ENCODE peak calls at places on chromosomes 11 and 22, in five cellular contexts. U, O, B, Y and C are unnamed samples.

GRCh38 chr11:118641463-118642019 is 34.1 kb downstream of the PHLDB1 start:
- DNase-seq in U (no peak), O (no peak), B (peak), Y (no peak), C (no peak)

GRCh38 chr11:115659061-115659963 is 155.1 kb upstream of the CADM1 start:
- DNase-seq in U (no peak), O (peak), B (no peak), Y (no peak), C (no peak)

GRCh38 chr11:297666-298405 is 1.5 kb downstream of the IFITM5 start:
- DNase-seq in U (no peak), O (peak), B (peak), Y (no peak), C (no peak)

GRCh38 chr11:128779036-128779435 is 85.2 kb downstream of the FLI1 start:
- DNase-seq in U (no peak), O (no peak), B (no peak), Y (no peak), C (no peak)

GRCh38 chr22:49371325-49372110 is 456.2 kb downstream of the BRD1 start:
- DNase-seq in U (no peak), O (peak), B (peak), Y (peak), C (no peak)

GRCh38 chr11:83272627-83273026 is 13.5 kb downstream of the CCDC90B start:
- DNase-seq in U (no peak), O (no peak), B (no peak), Y (no peak), C (no peak)

GRCh38 chr11:70105755-70106571 is 27.8 kb downstream of the ANO1 start:
- DNase-seq in U (no peak), O (no peak), B (no peak), Y (no peak), C (no peak)

GRCh38 chr11:85086511-85087284 is 540.4 kb downstream of the DLG2 start:
- DNase-seq in U (no peak), O (no peak), B (no peak), Y (no peak), C (no peak)

GRCh38 chr11:19071255-19071654 is 10.7 kb upstream of the MRGPRX2 start:
- DNase-seq in U (peak), O (peak), B (peak), Y (peak), C (peak)

GRCh38 chr11:58629857-58630256 is 7.4 kb downstream of the CNTF start:
- DNase-seq in U (no peak), O (no peak), B (peak), Y (no peak), C (no peak)

GRCh38 chr22:46752286-46752685 is 10.2 kb upstream of the TBC1D22A start:
- DNase-seq in U (no peak), O (no peak), B (no peak), Y (no peak), C (no peak)

GRCh38 chr11:61460474-61460881 is 30.6 kb downstream of the SDHAF2 start:
- DNase-seq in U (no peak), O (no peak), B (no peak), Y (no peak), C (no peak)

GRCh38 chr11:31870609-31871309 is 59.6 kb upstream of the PAX6 start:
- DNase-seq in U (no peak), O (peak), B (peak), Y (peak), C (no peak)

GRCh38 chr22:36423461-36424404 is 36.0 kb upstream of the MYH9 start:
- DNase-seq in U (no peak), O (no peak), B (no peak), Y (no peak), C (no peak)

GRCh38 chr22:19514831-19515565 is 9.2 kb downstream of the CLDN5 start:
- DNase-seq in U (no peak), O (no peak), B (no peak), Y (no peak), C (no peak)

GRCh38 chr11:128559496-128560103 is 27.8 kb downstream of the ETS1 start:
- DNase-seq in U (no peak), O (no peak), B (no peak), Y (no peak), C (no peak)

GRCh38 chr11:128919192-128919591 is 23.5 kb downstream of the TP53AIP1 start:
- DNase-seq in U (no peak), O (no peak), B (no peak), Y (no peak), C (no peak)

GRCh38 chr11:108733479-108734116 is 68.7 kb downstream of the DDX10 start:
- DNase-seq in U (no peak), O (no peak), B (no peak), Y (no peak), C (peak)

GRCh38 chr22:49670610-49671330 is 156.9 kb downstream of the BRD1 start:
- DNase-seq in U (no peak), O (peak), B (peak), Y (no peak), C (no peak)

GRCh38 chr11:123461164-123461563 is 31.1 kb downstream of the GRAMD1B start:
- DNase-seq in U (no peak), O (no peak), B (no peak), Y (no peak), C (no peak)

GRCh38 chr22:28408702-28409101 is 270.9 kb downstream of the TTC28 start:
- DNase-seq in U (no peak), O (no peak), B (no peak), Y (no peak), C (no peak)

GRCh38 chr11:113014262-113014661 is 53.0 kb downstream of the NCAM1 start:
- DNase-seq in U (no peak), O (no peak), B (no peak), Y (no peak), C (no peak)

GRCh38 chr11:76613901-76614300 is 56.6 kb downstream of the LRRC32 start:
- DNase-seq in U (no peak), O (no peak), B (peak), Y (no peak), C (no peak)

GRCh38 chr11:9574556-9574805 is 1.0 kb downstream of the WEE1 start:
- DNase-seq in U (no peak), O (peak), B (no peak), Y (no peak), C (no peak)

GRCh38 chr22:30265851-30266444 is 703 bp downstream of the OSM start:
- DNase-seq in U (peak), O (peak), B (peak), Y (peak), C (peak)

GRCh38 chr22:27041745-27042144 is 384.4 kb downstream of the MIAT start:
- DNase-seq in U (no peak), O (no peak), B (no peak), Y (no peak), C (no peak)

GRCh38 chr11:35944503-35945136 is 758 bp downstream of the LDLRAD3 start:
- DNase-seq in U (no peak), O (peak), B (no peak), Y (no peak), C (no peak)

GRCh38 chr22:37757663-37758062 is 50.1 kb upstream of the GCAT start:
- DNase-seq in U (no peak), O (no peak), B (no peak), Y (no peak), C (no peak)

GRCh38 chr11:73145986-73146575 is 4.0 kb upstream of the FCHSD2 start:
- DNase-seq in U (no peak), O (no peak), B (peak), Y (no peak), C (no peak)

GRCh38 chr11:126115820-126116319 is 53.2 kb upstream of the CDON start:
- DNase-seq in U (no peak), O (peak), B (peak), Y (peak), C (no peak)

GRCh38 chr11:28010001-28010400 is 98.0 kb downstream of the KIF18A start:
- DNase-seq in U (no peak), O (no peak), B (no peak), Y (no peak), C (no peak)

GRCh38 chr22:22687638-22688500 is 43.5 kb downstream of the GGTLC2 start:
- DNase-seq in U (no peak), O (no peak), B (peak), Y (peak), C (no peak)

GRCh38 chr22:41096841-41097240 is 4.4 kb downstream of the EP300 start:
- DNase-seq in U (no peak), O (no peak), B (no peak), Y (no peak), C (no peak)

GRCh38 chr22:43854786-43855271 is 7.5 kb downstream of the SULT4A1 start:
- DNase-seq in U (no peak), O (no peak), B (peak), Y (no peak), C (no peak)

GRCh38 chr11:27401760-27402316 is 38.8 kb upstream of the CCDC34 start:
- DNase-seq in U (no peak), O (no peak), B (no peak), Y (no peak), C (no peak)

GRCh38 chr11:96187779-96188624 is 155.0 kb downstream of the MAML2 start:
- DNase-seq in U (no peak), O (no peak), B (no peak), Y (no peak), C (no peak)

GRCh38 chr11:23359297-23359696 is 499.0 kb upstream of the CCDC179 start:
- DNase-seq in U (no peak), O (no peak), B (peak), Y (no peak), C (no peak)

GRCh38 chr11:97751405-97751804 is 1269.3 kb upstream of the CNTN5 start:
- DNase-seq in U (no peak), O (no peak), B (no peak), Y (no peak), C (no peak)

GRCh38 chr22:23883658-23884057 is 10.5 kb upstream of the MIF start:
- DNase-seq in U (no peak), O (no peak), B (no peak), Y (no peak), C (no peak)
- H3K4me3 ChIP-seq in U (no peak), O (no peak), B (no peak), Y (no peak), C (no peak)

GRCh38 chr11:3882671-3883070 is 27.2 kb downstream of the STIM1 start:
- DNase-seq in U (no peak), O (no peak), B (no peak), Y (no peak), C (no peak)
- TF ChIP-seq CTCF in U (peak), O (no peak), B (no peak), Y (no peak), C (no peak)

DNA sequence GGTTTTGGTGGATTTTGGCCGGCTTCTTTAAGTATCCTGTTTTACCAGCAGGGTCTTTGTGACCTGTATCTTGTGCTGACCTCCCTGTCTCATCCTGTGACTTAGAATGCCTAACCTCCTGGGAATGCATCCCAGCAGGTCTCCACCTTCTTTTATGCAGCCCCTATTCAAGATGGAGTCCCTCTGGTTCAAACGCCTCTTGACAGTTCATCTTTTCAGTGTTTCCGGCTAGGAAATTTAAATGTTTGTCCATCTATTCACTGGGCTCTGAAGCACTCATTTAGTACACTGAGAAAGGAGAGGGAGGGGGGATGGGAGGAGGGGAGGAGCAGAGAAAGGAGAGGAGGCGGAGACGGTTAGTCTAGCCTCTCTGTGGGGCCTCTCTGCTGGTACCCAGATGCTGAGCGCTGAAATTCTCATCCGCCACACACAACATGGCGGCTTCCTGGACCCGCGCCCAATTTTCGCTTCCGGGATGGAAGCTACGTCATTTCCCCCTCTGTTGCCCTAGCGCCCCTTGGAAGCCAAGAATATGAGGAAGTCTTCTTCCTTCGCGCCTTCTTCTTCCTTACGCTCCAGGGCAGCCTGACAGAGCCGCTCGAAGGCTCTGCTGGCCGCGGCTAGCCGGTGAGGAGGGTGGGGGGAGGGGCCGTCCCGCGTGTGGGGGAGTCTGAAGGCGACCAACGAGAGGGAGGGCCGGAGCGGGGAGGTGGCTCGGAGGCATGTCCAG is 69.0 kb upstream of the SYT13 start:
- DNase-seq in U (peak), O (peak), B (peak), Y (peak), C (peak)
- H3K4me3 ChIP-seq in U (peak), O (peak), B (peak), Y (peak), C (peak)

GRCh38 chr11:68976095-68976494 is 4.7 kb downstream of the MRGPRD start:
- DNase-seq in U (no peak), O (peak), B (peak), Y (no peak), C (no peak)

GRCh38 chr11:68974421-68975194 is 6.2 kb downstream of the MRGPRD start:
- DNase-seq in U (no peak), O (peak), B (peak), Y (no peak), C (no peak)

GRCh38 chr11:68978626-68978930 is 2.2 kb downstream of the MRGPRD start:
- DNase-seq in U (no peak), O (no peak), B (no peak), Y (no peak), C (no peak)

GRCh38 chr11:68977781-68978625 is 2.8 kb downstream of the MRGPRD start:
- DNase-seq in U (no peak), O (peak), B (peak), Y (no peak), C (no peak)

DNA sequence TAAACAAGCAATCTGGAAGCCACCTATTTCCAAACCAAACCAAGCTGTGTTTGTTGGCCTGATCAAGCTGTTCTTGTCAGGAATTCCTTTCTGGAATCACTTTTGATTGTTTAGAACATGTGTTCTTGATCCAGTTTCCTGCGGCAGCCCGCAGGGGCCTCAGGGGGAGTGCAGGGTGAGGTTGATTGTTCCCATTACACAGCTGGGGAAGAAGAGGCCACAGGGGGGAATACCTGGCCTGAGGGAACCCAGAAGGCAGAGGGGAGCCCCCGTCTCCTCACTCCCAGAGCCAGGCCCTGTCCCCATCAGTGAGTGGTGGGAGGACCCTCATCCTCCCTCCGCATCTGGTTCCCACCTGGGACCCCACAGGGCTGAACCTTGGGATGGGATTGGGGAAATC is 4.2 kb downstream of the MRGPRD start:
- DNase-seq in U (no peak), O (peak), B (peak), Y (no peak), C (no peak)
- TF ChIP-seq CTCF in U (no peak), O (no peak), B (no peak), Y (no peak), C (no peak)

DNA sequence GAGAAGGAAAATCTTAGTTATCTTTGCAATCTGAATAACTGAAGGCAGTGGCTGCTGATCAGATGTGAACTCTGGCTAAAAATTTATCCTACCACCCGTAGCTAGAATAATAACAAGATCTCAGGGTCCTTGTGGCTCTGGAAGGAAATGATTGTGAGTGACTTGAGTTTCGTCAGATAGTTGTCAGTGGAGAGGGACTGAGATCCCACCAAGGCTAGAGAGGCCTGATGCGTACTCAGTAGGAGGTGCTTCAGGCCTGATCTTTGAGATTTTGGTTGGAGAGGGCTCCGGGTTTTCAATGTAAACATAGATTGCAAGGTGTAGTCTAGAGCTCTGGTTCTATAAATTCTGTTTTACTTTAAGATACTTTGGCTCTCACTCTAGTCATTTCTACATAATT is 1.4 kb downstream of the MADD start:
- DNase-seq in U (no peak), O (no peak), B (no peak), Y (no peak), C (no peak)
- H3K4me3 ChIP-seq in U (peak), O (peak), B (peak), Y (no peak), C (peak)

GRCh38 chr11:64892411-64892831 is 14.0 kb upstream of the EHD1 start:
- DNase-seq in U (no peak), O (no peak), B (no peak), Y (no peak), C (no peak)

GRCh38 chr11:64892838-64893193 is 14.4 kb upstream of the EHD1 start:
- DNase-seq in U (no peak), O (no peak), B (no peak), Y (no peak), C (no peak)

GRCh38 chr11:64894812-64895452 is 16.5 kb upstream of the EHD1 start:
- DNase-seq in U (no peak), O (no peak), B (no peak), Y (no peak), C (no peak)

GRCh38 chr11:64894070-64894811 is 15.8 kb upstream of the EHD1 start:
- DNase-seq in U (peak), O (peak), B (peak), Y (peak), C (no peak)

DNA sequence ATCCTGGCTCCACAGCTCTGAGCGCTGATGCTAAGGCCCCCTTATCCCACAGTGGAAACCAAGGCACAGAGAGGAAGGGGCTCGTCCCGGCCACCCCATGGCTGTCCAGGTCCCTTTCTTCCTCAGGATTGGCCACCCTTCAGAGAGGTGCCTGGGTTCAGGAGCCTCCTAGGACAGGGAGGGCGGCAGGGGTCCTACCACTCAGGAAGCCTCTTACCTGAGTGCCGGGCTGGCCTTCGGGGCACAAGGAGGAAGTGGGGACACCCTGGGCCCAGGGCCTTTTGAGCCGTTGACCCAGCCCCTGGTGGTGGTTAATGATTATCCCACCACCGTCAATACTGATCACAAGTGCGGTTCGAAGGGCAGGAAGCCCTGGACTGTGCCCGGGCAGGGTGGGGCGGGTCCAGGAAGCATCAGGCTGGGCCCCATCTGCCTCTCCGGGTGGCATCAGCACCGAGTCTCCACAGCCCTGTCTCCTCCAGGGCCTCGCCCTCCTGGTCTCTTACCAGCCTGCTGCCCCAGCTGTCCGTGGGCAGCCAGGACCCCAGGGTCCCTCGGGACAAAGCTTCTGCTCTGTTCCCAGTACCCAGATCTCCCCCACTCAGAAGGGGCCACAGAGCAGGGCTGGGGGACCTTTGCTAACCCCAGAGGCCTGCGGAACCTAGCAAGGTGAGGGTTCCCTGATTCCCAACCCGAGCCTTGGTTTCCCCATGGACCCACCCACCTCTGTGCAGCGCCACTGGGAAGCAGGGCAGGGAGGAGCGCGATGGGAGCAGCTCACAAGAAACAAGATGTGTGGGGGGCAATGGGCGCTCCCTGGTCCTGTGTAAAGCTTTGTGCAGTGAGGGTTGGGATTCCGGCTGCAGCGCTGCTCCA is 15.0 kb upstream of the EHD1 start:
- DNase-seq in U (no peak), O (no peak), B (peak), Y (no peak), C (no peak)
- TF ChIP-seq CTCF in U (no peak), O (no peak), B (no peak), Y (no peak), C (peak)

GRCh38 chr11:13487661-13488030 is 8.2 kb downstream of the PTH start:
- DNase-seq in U (no peak), O (no peak), B (no peak), Y (no peak), C (no peak)
- H3K4me3 ChIP-seq in U (peak), O (peak), B (no peak), Y (no peak), C (no peak)

GRCh38 chr22:17984114-17984513 is 40.2 kb downstream of the MICAL3 start:
- DNase-seq in U (no peak), O (no peak), B (no peak), Y (no peak), C (no peak)
- TF ChIP-seq CTCF in U (no peak), O (no peak), B (no peak), Y (no peak), C (no peak)

DNA sequence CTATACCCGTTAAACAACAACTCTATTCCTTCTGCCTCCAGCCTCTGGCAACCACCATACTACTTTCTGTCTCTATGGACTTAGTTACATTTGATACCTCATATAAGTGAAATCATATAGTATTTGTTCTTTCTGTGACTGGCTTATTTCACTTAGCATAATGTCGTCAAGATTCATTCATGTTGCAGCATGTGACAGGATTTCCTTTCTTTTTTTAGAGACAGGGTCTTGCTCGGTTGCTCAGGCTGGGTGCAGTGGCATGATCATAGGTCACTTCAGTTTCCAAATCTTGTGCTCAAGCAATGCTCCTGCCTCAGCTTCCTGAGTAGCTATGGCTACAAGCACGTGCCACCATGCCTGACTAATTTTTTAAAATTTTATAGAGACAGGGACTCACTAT is 29.4 kb upstream of the SORL1 start:
- DNase-seq in U (no peak), O (no peak), B (no peak), Y (no peak), C (peak)
- H3K4me3 ChIP-seq in U (no peak), O (no peak), B (no peak), Y (no peak), C (no peak)